ENCODE peak calls at places on chromosome 16, in six cellular contexts. X is fibroblast of pulmonary artery; O is H54; E is activated T-cell treated with anti-CD3 and anti-CD28 coated beads for 1 hour; C is mucosa of descending colon; V is activated CD4-positive, alpha-beta memory T cell treated with anti-CD3 and anti-CD28 coated beads, Interleukin-2, amount 10 ng/mL, durations not matched to agents 7 days and 5 days. I is an unnamed sample.
A peak's percentile ranks its signal among the peaks of the same experiment; 100 is the strongest.

GRCh38 chr16:825298-826061 is 24.9 kb upstream of the GNG13 start:
- DNase-seq in X (no peak), O (no peak), E (no peak), C (no peak), V (no peak), I (no peak)

GRCh38 chr16:22071352-22071923 is 20.9 kb upstream of the VWA3A start:
- DNase-seq in X (peak; percentile 36), O (no peak), E (no peak), C (no peak), V (no peak), I (no peak)

GRCh38 chr16:54690710-54691109 is 240.0 kb upstream of the IRX5 start:
- DNase-seq in X (no peak), O (no peak), E (no peak), C (no peak), V (no peak), I (no peak)

GRCh38 chr16:29808219-29808900 is 2.0 kb downstream of the MAZ start:
- DNase-seq in X (no peak), O (no peak), E (no peak), C (peak; percentile 59), V (peak; percentile 47), I (no peak)

GRCh38 chr16:4309833-4310266 is 6.0 kb upstream of the GLIS2 start:
- DNase-seq in X (peak; percentile 61), O (peak; percentile 93), E (peak; percentile 57), C (peak; percentile 77), V (peak; percentile 62), I (peak; percentile 80)

GRCh38 chr16:54197758-54198157 is 88.8 kb downstream of the IRX3 start:
- DNase-seq in X (no peak), O (no peak), E (no peak), C (no peak), V (no peak), I (no peak)

GRCh38 chr16:59913666-59914065 is 1179.5 kb upstream of the GOT2 start:
- DNase-seq in X (peak; percentile 1), O (no peak), E (no peak), C (no peak), V (no peak), I (no peak)

GRCh38 chr16:4290236-4290830 is 17.5 kb upstream of the TFAP4 start:
- DNase-seq in X (peak; percentile 85), O (no peak), E (no peak), C (no peak), V (no peak), I (no peak)

GRCh38 chr16:844638-845348 is 44.3 kb upstream of the GNG13 start:
- DNase-seq in X (no peak), O (no peak), E (no peak), C (no peak), V (no peak), I (no peak)

GRCh38 chr16:53091508-53092211 is 36.9 kb downstream of the CHD9 start:
- DNase-seq in X (peak; percentile 92), O (no peak), E (no peak), C (peak; percentile 45), V (no peak), I (no peak)

GRCh38 chr16:86355951-86356350 is 154.4 kb upstream of the FOXF1 start:
- DNase-seq in X (no peak), O (no peak), E (no peak), C (no peak), V (no peak), I (no peak)

GRCh38 chr16:13935408-13935807 is 15.5 kb downstream of the ERCC4 start:
- DNase-seq in X (no peak), O (no peak), E (peak; percentile 11), C (no peak), V (no peak), I (peak; percentile 62)

GRCh38 chr16:51298800-51299199 is 147.7 kb upstream of the SALL1 start:
- DNase-seq in X (no peak), O (no peak), E (no peak), C (no peak), V (no peak), I (no peak)

GRCh38 chr16:17277981-17278381 is 192.8 kb downstream of the XYLT1 start:
- DNase-seq in X (peak; percentile 1), O (no peak), E (no peak), C (peak; percentile 73), V (no peak), I (peak; percentile 18)

GRCh38 chr16:72009779-72010178 is 1.2 kb downstream of the DHODH start:
- DNase-seq in X (no peak), O (no peak), E (no peak), C (no peak), V (no peak), I (no peak)

I was measured in endothelial cell.